ENCODE peak calls at places on chromosome 16, in five cellular contexts. U, E, A, K and M are unnamed samples.

GRCh38 chr16:46822270-46822669 is 8.7 kb downstream of the C16orf87 start:
- DNase-seq in U (peak), E (no peak), A (peak), K (no peak), M (no peak)

GRCh38 chr16:51290410-51290809 is 139.3 kb upstream of the SALL1 start:
- DNase-seq in U (no peak), E (no peak), A (no peak), K (no peak), M (no peak)

GRCh38 chr16:49485663-49486062 is 112.1 kb downstream of the C16orf78 start:
- DNase-seq in U (no peak), E (peak), A (no peak), K (no peak), M (no peak)

GRCh38 chr16:71927383-71927782 is 32.1 kb downstream of the IST1 start:
- DNase-seq in U (peak), E (peak), A (no peak), K (peak), M (no peak)

GRCh38 chr16:23359092-23359760 is 57.1 kb downstream of the SCNN1B start:
- DNase-seq in U (no peak), E (no peak), A (no peak), K (no peak), M (no peak)

GRCh38 chr16:19657831-19658230 is 60.2 kb downstream of the KNOP1 start:
- DNase-seq in U (no peak), E (no peak), A (no peak), K (no peak), M (no peak)

GRCh38 chr16:85819711-85820110 is 20.2 kb downstream of the COX4I1 start:
- DNase-seq in U (peak), E (no peak), A (no peak), K (no peak), M (no peak)

GRCh38 chr16:23590181-23590580 is 5.9 kb downstream of the NDUFAB1 start:
- DNase-seq in U (no peak), E (no peak), A (no peak), K (no peak), M (no peak)

GRCh38 chr16:70750893-70751467 is 50.0 kb downstream of the VAC14 start:
- DNase-seq in U (peak), E (peak), A (no peak), K (no peak), M (no peak)

GRCh38 chr16:845349-845740 is 44.8 kb upstream of the GNG13 start:
- DNase-seq in U (no peak), E (no peak), A (no peak), K (no peak), M (no peak)

GRCh38 chr16:57289391-57290257 is 5.2 kb upstream of the PLLP start:
- DNase-seq in U (no peak), E (no peak), A (no peak), K (no peak), M (no peak)
- TF ChIP-seq CTCF in U (no peak), E (no peak), A (no peak), K (no peak), M (no peak)

DNA sequence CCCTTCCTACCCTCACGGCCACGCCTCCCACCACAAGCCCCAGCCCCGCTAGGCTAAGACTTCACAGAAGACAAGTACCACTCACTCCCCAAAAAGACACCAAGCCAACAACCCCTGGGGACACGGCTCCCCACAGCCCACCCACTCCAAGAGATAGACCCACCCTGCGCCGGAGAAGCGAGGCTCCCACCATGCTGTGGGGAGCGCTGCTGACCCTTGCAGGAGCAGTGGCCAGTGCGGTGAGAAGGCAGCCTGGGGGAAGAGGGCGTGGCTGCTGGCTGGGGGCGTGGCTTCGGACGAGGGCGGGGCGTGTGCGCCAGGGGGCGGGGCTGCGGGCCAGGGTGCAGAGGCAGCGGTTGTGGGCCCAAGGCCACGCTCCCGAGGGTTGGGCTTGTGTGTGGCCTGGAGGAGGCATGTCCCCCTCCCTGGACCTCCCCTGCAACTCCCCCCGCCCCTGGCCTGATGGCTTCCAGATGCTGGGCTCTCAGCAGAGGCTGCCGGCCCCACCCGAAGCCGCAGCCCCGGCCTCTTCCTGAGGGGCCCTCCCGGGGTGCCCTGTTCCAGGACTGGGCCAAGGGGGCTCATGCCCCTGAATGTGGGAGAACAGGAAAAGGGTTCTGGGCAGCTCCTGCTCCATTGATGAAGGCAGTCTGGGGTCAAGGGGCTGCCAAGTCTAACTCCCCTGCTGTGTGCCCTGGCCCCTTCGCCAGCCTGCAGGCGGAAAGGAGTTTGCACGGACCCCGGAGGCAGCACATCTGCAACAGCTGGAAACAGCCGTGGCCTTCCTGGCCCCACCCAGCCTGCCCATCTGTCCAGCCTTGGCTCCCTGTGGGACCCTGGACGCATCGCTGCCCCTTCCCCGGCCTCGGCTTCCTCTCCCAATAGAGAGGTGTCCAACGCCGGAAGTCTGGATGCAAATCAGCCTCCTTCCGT is 9.1 kb downstream of the TFAP4 start:
- DNase-seq in U (peak), E (peak), A (no peak), K (peak), M (peak)
- TF ChIP-seq CTCF in U (no peak), E (no peak), A (no peak), K (no peak), M (no peak)

DNA sequence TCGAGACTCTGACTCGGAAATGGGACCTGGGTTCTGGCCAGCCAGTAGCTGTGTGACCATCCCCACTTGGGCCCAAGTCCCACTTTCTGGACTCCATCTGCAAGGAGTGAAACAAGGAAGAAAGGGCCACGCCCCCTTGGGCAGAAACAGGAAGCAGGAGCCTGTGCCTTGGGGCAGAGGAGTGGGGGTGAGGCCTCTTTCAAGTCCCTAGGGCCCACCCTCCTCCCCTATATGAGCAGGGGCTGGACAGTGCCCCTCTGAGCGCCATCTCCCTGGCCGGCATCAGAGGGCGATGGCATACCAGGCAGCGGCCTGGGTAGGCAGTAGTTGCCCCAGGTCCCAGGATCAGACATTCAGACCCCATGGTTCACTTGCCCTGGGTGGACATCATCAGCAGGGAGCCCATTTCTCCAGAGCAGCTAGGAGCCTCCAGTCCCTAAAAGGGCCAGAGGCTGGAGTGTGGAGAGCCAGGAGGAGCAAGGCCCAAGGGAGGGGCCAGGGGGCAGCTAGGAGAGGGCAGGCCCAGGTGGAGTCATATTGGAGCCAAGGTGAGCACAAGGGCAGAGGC is 7.1 kb downstream of the BCAR1 start:
- DNase-seq in U (peak), E (peak), A (no peak), K (no peak), M (no peak)
- TF ChIP-seq CTCF in U (no peak), E (no peak), A (no peak), K (peak), M (no peak)

DNA sequence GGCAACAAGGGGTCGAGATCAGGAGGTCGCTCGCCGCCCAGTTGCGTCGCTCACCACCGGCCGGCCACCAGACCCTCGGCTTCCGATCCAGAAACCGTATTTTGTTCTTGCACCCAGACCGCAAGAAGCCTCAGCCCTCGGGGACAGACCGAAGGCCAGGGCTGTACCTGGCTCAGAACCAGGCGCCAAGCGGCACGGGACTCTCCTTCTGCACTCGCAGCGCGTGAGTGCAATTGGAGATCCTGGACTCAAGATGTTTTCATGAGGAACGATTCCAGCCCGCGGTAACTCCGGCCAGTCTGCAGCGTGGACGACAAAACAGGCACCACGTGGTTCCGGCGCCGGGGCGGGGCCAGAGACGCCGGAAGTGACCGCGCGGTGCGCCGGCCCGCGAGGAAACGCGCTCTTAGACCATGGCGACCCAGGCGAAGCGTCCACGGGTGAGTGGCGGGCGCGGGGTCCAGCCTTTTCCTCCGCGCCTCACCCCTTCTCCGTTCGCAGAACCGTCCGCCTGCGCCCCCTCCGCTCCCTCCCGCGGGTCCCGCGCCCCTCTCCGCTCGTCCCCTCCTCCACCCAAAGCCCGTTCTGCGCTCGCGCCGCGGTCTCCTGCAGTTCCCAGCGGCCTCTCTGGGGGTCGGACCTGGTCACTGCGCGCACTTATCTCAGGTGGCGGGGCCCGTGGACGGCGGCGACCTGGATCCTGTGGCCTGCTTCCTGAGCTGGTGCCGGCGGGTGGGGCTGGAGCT is at the start of gene SETD6:
- DNase-seq in U (peak), E (peak), A (peak), K (peak), M (peak)
- TF ChIP-seq CTCF in U (peak), E (no peak), A (no peak), K (peak), M (no peak)

GRCh38 chr16:75130150-75130771 is 13.7 kb upstream of the LDHD start:
- DNase-seq in U (no peak), E (no peak), A (no peak), K (no peak), M (no peak)
- TF ChIP-seq CTCF in U (no peak), E (no peak), A (no peak), K (peak), M (no peak)

GRCh38 chr16:69465083-69465721 is 40.8 kb downstream of the CYB5B start:
- DNase-seq in U (peak), E (no peak), A (no peak), K (peak), M (no peak)
- TF ChIP-seq CTCF in U (no peak), E (no peak), A (no peak), K (peak), M (no peak)

GRCh38 chr16:68488559-68488958 is 40.3 kb upstream of the SMPD3 start:
- DNase-seq in U (no peak), E (no peak), A (no peak), K (no peak), M (no peak)
- TF ChIP-seq CTCF in U (no peak), E (no peak), A (no peak), K (no peak), M (no peak)

DNA sequence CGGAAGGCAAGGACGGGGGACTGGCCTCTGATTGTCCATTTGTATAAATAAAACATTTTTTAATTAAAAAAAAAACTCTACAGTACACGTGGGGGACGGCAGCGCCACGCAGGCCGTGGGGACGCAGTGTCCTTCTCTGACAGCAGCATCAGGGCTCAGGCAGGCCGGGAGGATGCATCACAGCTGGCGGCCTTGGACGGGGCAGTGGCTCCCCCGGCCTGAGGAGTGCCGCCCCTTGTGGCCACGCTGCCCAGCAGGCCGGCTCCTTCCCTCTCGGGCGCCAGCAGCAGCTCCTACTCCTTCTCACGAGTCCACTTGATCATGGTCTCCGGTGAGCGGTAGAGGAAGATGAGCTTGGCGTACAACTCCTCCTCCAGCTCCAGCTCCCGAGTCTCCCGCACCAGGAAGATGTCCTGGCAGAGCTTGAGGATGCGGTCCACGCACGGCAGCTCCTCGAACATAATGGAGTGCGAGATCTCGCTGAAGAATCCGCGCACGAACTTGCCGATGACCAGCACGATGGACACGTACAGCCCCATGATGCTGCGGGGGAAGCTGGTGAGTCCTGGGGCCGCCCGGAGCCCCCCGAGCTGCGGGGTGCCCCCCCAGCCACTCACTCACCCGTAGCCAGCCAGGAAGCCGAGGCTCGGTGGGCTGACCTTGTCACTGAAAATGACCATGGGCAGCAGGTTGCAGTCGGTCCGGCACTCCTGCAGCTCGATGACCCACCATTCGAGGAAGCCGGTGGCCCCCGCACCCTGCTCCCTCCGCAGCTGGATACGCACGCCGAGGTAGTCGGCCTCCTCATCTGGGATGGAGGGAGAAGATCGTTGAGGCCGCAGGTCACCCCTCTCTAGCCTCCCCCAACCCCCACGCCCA is 9.2 kb downstream of the CTU2 start:
- DNase-seq in U (peak), E (no peak), A (no peak), K (no peak), M (no peak)
- TF ChIP-seq CTCF in U (no peak), E (no peak), A (no peak), K (no peak), M (no peak)

DNA sequence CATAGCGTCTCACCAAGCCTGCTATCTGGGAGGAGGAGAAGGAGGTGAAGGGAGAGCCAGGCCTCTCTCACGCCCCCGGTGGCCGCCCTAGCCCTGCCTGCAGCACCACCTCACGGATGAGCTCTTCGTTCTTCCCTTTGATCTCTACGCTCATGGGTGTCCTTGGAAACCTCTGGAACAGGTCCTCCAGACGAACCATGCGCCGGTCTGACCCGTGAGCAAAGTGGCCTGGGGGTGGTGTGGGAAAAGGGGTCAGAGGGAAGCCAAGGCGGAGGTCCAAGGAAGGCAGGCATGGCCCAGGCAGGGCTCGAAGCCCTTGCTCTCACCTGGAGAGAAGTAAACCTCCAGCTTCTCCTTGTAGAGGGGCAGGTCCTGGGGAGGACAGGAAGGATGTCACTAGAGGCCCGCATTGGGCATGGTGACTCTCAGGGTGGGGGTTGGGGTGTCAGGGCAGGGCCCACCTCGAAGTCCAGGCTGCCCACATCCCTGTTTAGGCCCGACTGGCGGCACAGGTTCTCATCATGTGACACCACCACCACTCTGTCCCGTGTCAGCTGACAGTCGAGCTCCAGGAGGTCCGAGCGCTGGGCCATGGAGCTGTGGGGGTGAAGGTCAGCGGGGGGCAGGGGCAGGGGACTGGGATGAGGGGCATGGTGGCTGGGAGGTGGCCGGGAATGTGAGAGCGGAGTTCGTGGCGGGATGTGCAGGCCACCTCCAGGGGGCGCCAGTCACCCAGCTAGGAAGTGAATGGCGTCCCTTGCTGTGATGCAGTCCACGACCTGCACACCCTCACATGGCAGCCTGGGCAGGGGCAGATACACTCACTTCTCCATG is 923 bp downstream of the GDPD3 start:
- DNase-seq in U (peak), E (peak), A (peak), K (peak), M (peak)
- TF ChIP-seq CTCF in U (peak), E (peak), A (peak), K (peak), M (peak)

GRCh38 chr16:84156342-84156784 is 11.3 kb downstream of the DNAAF1 start:
- DNase-seq in U (peak), E (no peak), A (no peak), K (no peak), M (no peak)
- TF ChIP-seq CTCF in U (peak), E (no peak), A (peak), K (no peak), M (no peak)